ENCODE peak calls at places on chromosome 10, in nine cellular contexts. K, S, Q, N, H, L, D, J and T are unnamed samples.

GRCh38 chr10:470339-471003 is 219.0 kb downstream of the DIP2C start:
- DNase-seq in Q (no peak), L (no peak), K (no peak), H (no peak), N (no peak), J (no peak), S (no peak), D (no peak), T (no peak)

GRCh38 chr10:114714281-114714741 is 56.2 kb upstream of the ABLIM1 start:
- DNase-seq in J (no peak), K (no peak), Q (peak), D (no peak), L (no peak), N (peak), H (peak), S (no peak), T (no peak)

GRCh38 chr10:126315471-126316177 is 72.7 kb downstream of the ADAM12 start:
- DNase-seq in L (no peak), D (no peak), J (no peak), K (no peak), H (no peak), Q (no peak), S (no peak), N (no peak), T (no peak)

GRCh38 chr10:128854965-128855364 is 612.1 kb upstream of the MGMT start:
- DNase-seq in L (no peak), J (no peak), Q (peak), K (no peak), H (peak), D (no peak), N (peak), S (peak), T (peak)

GRCh38 chr10:31582365-31583052 is 263.5 kb downstream of the ZEB1 start:
- DNase-seq in D (no peak), K (peak), J (no peak), H (no peak), S (no peak), N (no peak), L (no peak), Q (no peak), T (peak)

GRCh38 chr10:12042409-12042796 is 206 bp downstream of the UPF2 start:
- DNase-seq in K (no peak), L (no peak), J (no peak), H (peak), D (peak), Q (peak), N (no peak), S (no peak), T (peak)

GRCh38 chr10:44382981-44383748 is 1.7 kb downstream of the CXCL12 start:
- DNase-seq in L (no peak), J (no peak), N (no peak), S (peak), D (no peak), Q (no peak), K (no peak), H (peak), T (peak)

GRCh38 chr10:119256897-119257296 is 49.5 kb downstream of the GRK5 start:
- DNase-seq in H (no peak), D (no peak), J (no peak), L (no peak), N (no peak), Q (no peak), K (no peak), S (no peak), T (no peak)

GRCh38 chr10:125035136-125035535 is 93.2 kb downstream of the ZRANB1 start:
- DNase-seq in S (no peak), H (no peak), Q (no peak), J (no peak), D (no peak), K (peak), N (peak), L (no peak), T (no peak)

GRCh38 chr10:44756235-44756634 is 154.9 kb upstream of the TMEM72 start:
- DNase-seq in J (no peak), L (no peak), S (no peak), H (no peak), Q (no peak), D (no peak), K (no peak), N (no peak), T (no peak)

GRCh38 chr10:79188154-79188763 is 119.5 kb downstream of the ZMIZ1 start:
- DNase-seq in L (no peak), Q (peak), N (peak), S (no peak), H (no peak), D (peak), K (no peak), J (no peak), T (no peak)

GRCh38 chr10:235921-236320 is 100.7 kb downstream of the ZMYND11 start:
- DNase-seq in N (no peak), Q (no peak), D (no peak), L (no peak), H (no peak), J (no peak), S (no peak), K (no peak), T (no peak)

GRCh38 chr10:113261806-113262205 is 291.0 kb upstream of the HABP2 start:
- DNase-seq in Q (no peak), L (no peak), K (no peak), J (no peak), S (no peak), N (no peak), H (no peak), D (no peak), T (no peak)

GRCh38 chr10:126376956-126377355 is 11.3 kb downstream of the ADAM12 start:
- DNase-seq in Q (no peak), K (no peak), H (no peak), N (no peak), L (no peak), J (no peak), D (no peak), S (no peak), T (no peak)

GRCh38 chr10:123156091-123156490 is 1.9 kb downstream of the BUB3 start:
- DNase-seq in D (no peak), N (no peak), S (no peak), Q (no peak), K (no peak), H (no peak), J (no peak), L (no peak), T (no peak)

GRCh38 chr10:22002531-22003110 is 909 bp downstream of the DNAJC1 start:
- DNase-seq in S (no peak), Q (no peak), H (no peak), D (no peak), J (no peak), N (peak), L (no peak), K (no peak), T (no peak)

GRCh38 chr10:17820943-17821342 is 11.8 kb downstream of the MRC1 start:
- DNase-seq in D (no peak), Q (no peak), N (no peak), K (no peak), J (no peak), S (no peak), L (no peak), H (no peak), T (no peak)

GRCh38 chr10:132184816-132185593 is 1.7 kb upstream of the DPYSL4 start:
- DNase-seq in D (peak), H (no peak), Q (no peak), N (no peak), L (no peak), J (no peak), K (no peak), S (no peak), T (no peak)

GRCh38 chr10:130935897-130936550 is 375.5 kb downstream of the TCERG1L start:
- DNase-seq in D (no peak), N (no peak), K (no peak), L (no peak), S (no peak), J (no peak), H (no peak), Q (no peak), T (no peak)

GRCh38 chr10:95319239-95319638 is 28.4 kb upstream of the PDLIM1 start:
- DNase-seq in Q (no peak), K (no peak), D (no peak), H (no peak), J (no peak), N (no peak), S (no peak), L (no peak), T (no peak)

GRCh38 chr10:58587676-58588075 is 75.0 kb downstream of the BICC1 start:
- DNase-seq in Q (no peak), D (no peak), H (no peak), J (no peak), K (no peak), S (no peak), L (no peak), N (no peak), T (no peak)

GRCh38 chr10:113301342-113301984 is 251.4 kb upstream of the HABP2 start:
- DNase-seq in L (no peak), N (peak), D (peak), Q (no peak), H (no peak), S (no peak), J (no peak), K (no peak), T (no peak)

GRCh38 chr10:75261813-75262725 is 26.3 kb upstream of the COMTD1 start:
- DNase-seq in J (no peak), Q (no peak), D (no peak), H (no peak), S (no peak), L (no peak), N (peak), K (no peak), T (no peak)

GRCh38 chr10:46310143-46310514 is 23.3 kb downstream of the ANTXRL start:
- DNase-seq in H (peak), L (no peak), Q (no peak), N (no peak), K (no peak), S (no peak), D (no peak), J (no peak), T (no peak)

GRCh38 chr10:106931159-106931852 is 233.2 kb downstream of the SORCS1 start:
- DNase-seq in D (no peak), S (no peak), N (peak), J (no peak), K (no peak), L (peak), Q (no peak), H (no peak), T (no peak)

GRCh38 chr10:30233186-30233958 is 115.7 kb downstream of the MTPAP start:
- DNase-seq in D (no peak), K (no peak), J (no peak), Q (no peak), N (no peak), H (no peak), L (no peak), S (no peak), T (no peak)

GRCh38 chr10:78309536-78310237 is 276.0 kb downstream of the RPS24 start:
- DNase-seq in L (no peak), K (no peak), H (no peak), J (no peak), S (no peak), Q (no peak), D (no peak), N (no peak), T (no peak)

GRCh38 chr10:18875480-18875879 is 173.1 kb upstream of the MALRD1 start:
- DNase-seq in S (no peak), L (no peak), N (no peak), J (no peak), H (no peak), D (no peak), Q (no peak), K (no peak), T (no peak)

GRCh38 chr10:19952611-19953010 is 136.4 kb downstream of the PLXDC2 start:
- DNase-seq in L (no peak), S (no peak), J (no peak), N (no peak), Q (no peak), D (no peak), K (no peak), H (no peak), T (no peak)

GRCh38 chr10:71475243-71475871 is 78.6 kb downstream of the CDH23 start:
- DNase-seq in Q (no peak), L (no peak), S (no peak), H (no peak), D (peak), K (no peak), N (no peak), J (no peak), T (no peak)

GRCh38 chr10:17074548-17074860 is 55.1 kb downstream of the CUBN start:
- DNase-seq in L (no peak), S (no peak), H (no peak), D (no peak), K (no peak), J (no peak), N (no peak), Q (no peak), T (no peak)

GRCh38 chr10:98078774-98079173 is 48.4 kb upstream of the CRTAC1 start:
- DNase-seq in N (no peak), Q (no peak), L (no peak), J (no peak), H (no peak), K (no peak), D (no peak), S (no peak), T (no peak)

GRCh38 chr10:11742009-11742778 is at the start of gene ECHDC3:
- DNase-seq in D (peak), J (no peak), H (peak), L (no peak), Q (peak), K (no peak), S (peak), N (no peak), T (no peak)

GRCh38 chr10:71597821-71598498 is 121.6 kb downstream of the C10orf105 start:
- DNase-seq in D (peak), J (no peak), L (no peak), S (peak), K (no peak), H (no peak), N (peak), Q (peak), T (peak)

GRCh38 chr10:132052124-132052523 is 13.6 kb upstream of the JAKMIP3 start:
- DNase-seq in J (no peak), D (no peak), K (no peak), H (no peak), S (no peak), N (no peak), L (no peak), Q (no peak), T (no peak)

GRCh38 chr10:42242135-42242805 is 396.1 kb downstream of the ZNF33B start:
- DNase-seq in N (no peak), D (peak), J (no peak), Q (no peak), K (no peak), L (no peak), H (no peak), S (no peak), T (no peak)

GRCh38 chr10:29555746-29556481 is 78.9 kb downstream of the SVIL start:
- DNase-seq in S (no peak), D (no peak), H (no peak), L (no peak), K (no peak), N (no peak), Q (no peak), J (no peak), T (no peak)

GRCh38 chr10:95537543-95537930 is 23.6 kb downstream of the SORBS1 start:
- DNase-seq in S (no peak), L (no peak), Q (no peak), J (no peak), D (no peak), K (no peak), H (no peak), N (no peak), T (no peak)

GRCh38 chr10:69086131-69086530 is 1.8 kb upstream of the SRGN start:
- DNase-seq in Q (no peak), J (no peak), K (no peak), L (no peak), H (no peak), N (no peak), S (no peak), D (no peak), T (no peak)
- TF ChIP-seq POLR2AphosphoS5 in Q (peak), J (no peak), K (no peak), L (no peak), H (peak), N (no peak), S (no peak), D (no peak), T (no peak)

GRCh38 chr10:133306941-133307379 is 1.7 kb downstream of the TUBGCP2 start:
- DNase-seq in D (no peak), H (no peak), N (no peak), L (no peak), K (no peak), S (no peak), J (no peak), Q (no peak), T (no peak)

GRCh38 chr10:133307776-133308430 is 769 bp downstream of the TUBGCP2 start:
- DNase-seq in H (peak), L (peak), D (no peak), S (no peak), J (peak), Q (peak), N (peak), K (no peak), T (no peak)

GRCh38 chr10:133309111-133309719 is 501 bp downstream of the ZNF511 start:
- DNase-seq in H (peak), K (peak), N (peak), Q (peak), J (peak), S (peak), L (peak), D (peak), T (peak)

GRCh38 chr10:133309720-133310398 is 1.1 kb downstream of the ZNF511 start:
- DNase-seq in K (no peak), D (no peak), L (no peak), S (no peak), J (no peak), N (no peak), H (peak), Q (peak), T (no peak)

GRCh38 chr10:133308431-133309110 is at the start of the genes TUBGCP2 and ZNF511:
- DNase-seq in Q (peak), N (peak), L (no peak), J (no peak), K (no peak), S (peak), D (peak), H (peak), T (peak)
- TF ChIP-seq POLR2A in Q (peak), N (peak), L (peak), J (peak), K (no peak), S (no peak), D (peak), H (no peak), T (peak)

GRCh38 chr10:105605873-105606272 is 964.8 kb downstream of the SORCS3 start:
- DNase-seq in K (no peak), J (no peak), Q (no peak), S (no peak), H (no peak), D (no peak), L (no peak), N (no peak), T (no peak)
- H3K27ac ChIP-seq in K (no peak), J (no peak), Q (no peak), S (no peak), H (no peak), D (no peak), L (no peak), N (no peak), T (no peak)

DNA sequence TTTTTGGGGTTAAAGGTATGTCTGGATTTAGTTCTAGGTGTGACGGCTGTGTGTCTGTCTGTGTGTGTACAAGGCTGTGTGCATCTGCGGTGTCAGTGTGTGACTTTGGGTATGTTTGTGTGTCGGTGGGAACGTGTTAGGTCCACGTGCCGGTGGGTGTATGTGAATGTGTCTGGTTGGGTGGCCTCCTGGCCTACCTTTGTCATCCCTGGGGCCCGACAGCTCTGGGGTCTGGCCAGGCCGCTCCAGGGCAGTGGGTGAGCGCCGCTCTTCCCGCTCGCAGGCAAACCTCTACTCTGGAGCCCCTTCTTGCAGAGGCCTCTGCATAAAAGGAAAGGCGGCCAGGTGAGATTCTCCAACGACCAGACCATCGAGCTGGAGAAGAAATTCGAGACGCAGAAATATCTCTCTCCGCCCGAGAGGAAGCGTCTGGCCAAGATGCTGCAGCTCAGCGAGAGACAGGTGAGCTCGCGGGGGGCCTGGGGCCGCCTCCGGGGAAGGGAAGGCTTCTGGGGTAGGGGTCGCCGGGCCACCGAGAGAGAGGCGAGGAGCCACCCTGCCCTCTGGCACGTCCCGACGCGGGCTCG is 2.4 kb downstream of the HHEX start:
- DNase-seq in D (no peak), N (no peak), K (no peak), L (no peak), S (no peak), J (no peak), Q (no peak), H (no peak), T (no peak)
- TF ChIP-seq POLR2AphosphoS5 in D (no peak), N (no peak), K (no peak), L (no peak), S (no peak), J (no peak), Q (no peak), H (no peak), T (no peak)

GRCh38 chr10:102055647-102056419 is at the start of gene ARMH3:
- DNase-seq in S (peak), J (peak), K (peak), L (peak), D (peak), Q (peak), N (peak), H (peak), T (peak)
- TF ChIP-seq POLR2A in S (no peak), J (no peak), K (peak), L (peak), D (peak), Q (peak), N (peak), H (no peak), T (peak)

GRCh38 chr10:35375091-35375765 is 38.9 kb downstream of the CCNY start:
- DNase-seq in N (no peak), S (no peak), J (no peak), H (no peak), K (no peak), Q (no peak), L (no peak), D (no peak), T (no peak)
- H3K27ac ChIP-seq in N (no peak), S (no peak), J (no peak), H (no peak), K (no peak), Q (no peak), L (no peak), D (no peak), T (no peak)

GRCh38 chr10:48739141-48739540 is 54.5 kb downstream of the WDFY4 start:
- DNase-seq in D (no peak), J (no peak), S (no peak), H (no peak), Q (no peak), L (no peak), K (no peak), N (no peak), T (no peak)
- TF ChIP-seq POLR2AphosphoS5 in D (no peak), J (no peak), S (no peak), H (no peak), Q (no peak), L (no peak), K (no peak), N (no peak), T (no peak)

GRCh38 chr10:122077311-122077875 is 88.4 kb downstream of the TACC2 start:
- DNase-seq in S (peak), D (no peak), K (no peak), H (no peak), Q (no peak), N (no peak), J (no peak), L (no peak), T (no peak)
- TF ChIP-seq POLR2A in S (no peak), D (no peak), K (no peak), H (no peak), Q (no peak), N (no peak), J (no peak), L (no peak), T (no peak)